ENCODE peak calls at places on chromosomes 12 and 14, in eight cellular contexts. One of them, this sample, is unnamed. For H4K20me1, the result is how much of the 10 kb centered on the place peaks cover.

GRCh38 chr14:78975734-78976133 is 805.6 kb downstream of the NRXN3 start:
- DNase-seq in OCI-LY7: no peak
- DNase-seq in MM.1S: no peak
- DNase-seq in endothelial cell of umbilical vein: no peak
- DNase-seq in neural progenitor cell: no peak
- DNase-seq in IMR-90: no peak
- DNase-seq in GM23338: no peak
- DNase-seq in Karpas-422: no peak
- DNase-seq in this sample: no peak

GRCh38 chr12:106080111-106080732 is 58.5 kb downstream of the NUAK1 start:
- DNase-seq in OCI-LY7: no peak
- DNase-seq in MM.1S: no peak
- DNase-seq in endothelial cell of umbilical vein: peak
- DNase-seq in neural progenitor cell: peak
- DNase-seq in IMR-90: peak
- DNase-seq in GM23338: no peak
- DNase-seq in Karpas-422: no peak
- DNase-seq in this sample: no peak

GRCh38 chr12:49346659-49347306 is at the start of gene DNAJC22:
- DNase-seq in OCI-LY7: peak
- DNase-seq in MM.1S: peak
- DNase-seq in endothelial cell of umbilical vein: no peak
- DNase-seq in neural progenitor cell: peak
- DNase-seq in IMR-90: no peak
- DNase-seq in GM23338: peak
- DNase-seq in Karpas-422: peak
- DNase-seq in this sample: peak

GRCh38 chr12:88934163-88934747 is 354.0 kb upstream of the KITLG start:
- DNase-seq in OCI-LY7: no peak
- DNase-seq in MM.1S: no peak
- DNase-seq in endothelial cell of umbilical vein: peak
- DNase-seq in neural progenitor cell: no peak
- DNase-seq in IMR-90: peak
- DNase-seq in GM23338: no peak
- DNase-seq in Karpas-422: no peak
- DNase-seq in this sample: peak

GRCh38 chr14:100662850-100663527 is 63.7 kb upstream of the DLK1 start:
- DNase-seq in OCI-LY7: peak
- DNase-seq in MM.1S: peak
- DNase-seq in endothelial cell of umbilical vein: peak
- DNase-seq in neural progenitor cell: peak
- DNase-seq in IMR-90: peak
- DNase-seq in GM23338: peak
- DNase-seq in Karpas-422: peak
- DNase-seq in this sample: peak

GRCh38 chr12:70560671-70561070 is 76.6 kb downstream of the PTPRB start:
- DNase-seq in OCI-LY7: no peak
- DNase-seq in MM.1S: no peak
- DNase-seq in endothelial cell of umbilical vein: no peak
- DNase-seq in neural progenitor cell: no peak
- DNase-seq in IMR-90: no peak
- DNase-seq in GM23338: no peak
- DNase-seq in Karpas-422: no peak
- DNase-seq in this sample: peak

GRCh38 chr14:24149302-24149969 is 2.1 kb downstream of the RNF31 start:
- DNase-seq in OCI-LY7: no peak
- DNase-seq in MM.1S: no peak
- DNase-seq in endothelial cell of umbilical vein: no peak
- DNase-seq in neural progenitor cell: no peak
- DNase-seq in IMR-90: no peak
- DNase-seq in GM23338: no peak
- DNase-seq in Karpas-422: no peak
- DNase-seq in this sample: no peak

GRCh38 chr14:76918176-76918750 is 92.1 kb downstream of the LRRC74A start:
- DNase-seq in OCI-LY7: no peak
- DNase-seq in MM.1S: no peak
- DNase-seq in endothelial cell of umbilical vein: peak
- DNase-seq in neural progenitor cell: no peak
- DNase-seq in IMR-90: peak
- DNase-seq in GM23338: no peak
- DNase-seq in Karpas-422: no peak
- DNase-seq in this sample: no peak

GRCh38 chr14:65428691-65429090 is 16.2 kb downstream of the FUT8 start:
- DNase-seq in OCI-LY7: no peak
- DNase-seq in MM.1S: no peak
- DNase-seq in endothelial cell of umbilical vein: no peak
- DNase-seq in neural progenitor cell: no peak
- DNase-seq in IMR-90: no peak
- DNase-seq in GM23338: no peak
- DNase-seq in Karpas-422: no peak
- DNase-seq in this sample: no peak

GRCh38 chr12:120980800-120981368 is 2.5 kb downstream of the HNF1A start:
- DNase-seq in OCI-LY7: no peak
- DNase-seq in MM.1S: no peak
- DNase-seq in endothelial cell of umbilical vein: no peak
- DNase-seq in neural progenitor cell: no peak
- DNase-seq in IMR-90: no peak
- DNase-seq in GM23338: peak
- DNase-seq in Karpas-422: no peak
- DNase-seq in this sample: no peak

GRCh38 chr12:100184549-100184948 is 16.1 kb upstream of the ACTR6 start:
- DNase-seq in OCI-LY7: no peak
- DNase-seq in MM.1S: no peak
- DNase-seq in endothelial cell of umbilical vein: no peak
- DNase-seq in neural progenitor cell: no peak
- DNase-seq in IMR-90: no peak
- DNase-seq in GM23338: no peak
- DNase-seq in Karpas-422: no peak
- DNase-seq in this sample: no peak

GRCh38 chr14:62373889-62374394 is 611.7 kb downstream of the SNAPC1 start:
- DNase-seq in OCI-LY7: no peak
- DNase-seq in MM.1S: no peak
- DNase-seq in endothelial cell of umbilical vein: no peak
- DNase-seq in neural progenitor cell: no peak
- DNase-seq in IMR-90: peak
- DNase-seq in GM23338: no peak
- DNase-seq in Karpas-422: no peak
- DNase-seq in this sample: peak

DNA sequence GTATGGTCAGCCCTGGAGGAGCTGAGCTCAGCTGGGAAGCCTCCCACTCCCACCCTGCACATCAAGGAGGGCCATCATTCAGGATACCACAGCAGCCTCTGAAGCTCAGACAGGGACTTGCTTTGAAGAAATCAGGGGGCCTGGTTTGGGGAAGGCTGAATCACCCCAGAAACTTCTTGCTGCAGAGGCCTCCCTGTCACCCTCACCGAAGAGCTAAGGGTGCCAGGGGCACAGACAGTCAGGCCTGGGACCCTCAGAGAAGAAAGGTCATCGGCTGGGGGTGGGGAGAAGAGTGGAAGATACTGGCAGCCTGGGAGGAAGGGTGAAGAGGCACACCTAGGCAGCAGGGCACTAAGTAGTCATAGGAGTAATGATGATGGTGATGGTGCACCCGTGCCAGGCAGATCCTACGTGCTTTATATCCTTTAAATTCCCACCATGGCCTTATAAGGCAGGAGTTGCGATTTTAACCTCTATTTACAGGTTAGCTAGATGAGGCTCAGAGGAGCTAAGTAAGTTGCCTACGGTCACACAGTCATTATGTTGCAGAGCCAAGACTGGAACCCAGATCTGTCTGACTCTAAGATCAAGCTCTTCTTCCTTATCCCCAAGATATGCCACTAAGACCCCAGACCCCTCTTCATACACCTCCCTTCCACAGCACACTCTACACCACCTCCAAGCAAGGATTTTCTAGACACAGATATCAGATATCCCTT is 28.5 kb upstream of the PNMA1 start:
- DNase-seq in OCI-LY7: no peak
- DNase-seq in MM.1S: no peak
- DNase-seq in endothelial cell of umbilical vein: no peak
- DNase-seq in neural progenitor cell: no peak
- DNase-seq in IMR-90: no peak
- DNase-seq in GM23338: no peak
- DNase-seq in Karpas-422: no peak
- DNase-seq in this sample: no peak
- H4K20me1 ChIP-seq in OCI-LY7: half or more
- H4K20me1 ChIP-seq in MM.1S: under half
- H4K20me1 ChIP-seq in endothelial cell of umbilical vein: under half
- H4K20me1 ChIP-seq in neural progenitor cell: under half
- H4K20me1 ChIP-seq in IMR-90: half or more
- H4K20me1 ChIP-seq in GM23338: under half
- H4K20me1 ChIP-seq in Karpas-422: half or more
- H4K20me1 ChIP-seq in this sample: under half

GRCh38 chr14:73238941-73239340 is 1.6 kb downstream of the PAPLN start:
- DNase-seq in OCI-LY7: no peak
- DNase-seq in MM.1S: no peak
- DNase-seq in endothelial cell of umbilical vein: no peak
- DNase-seq in neural progenitor cell: no peak
- DNase-seq in IMR-90: no peak
- DNase-seq in GM23338: no peak
- DNase-seq in Karpas-422: peak
- DNase-seq in this sample: no peak

GRCh38 chr14:73239463-73240241 is 2.3 kb downstream of the PAPLN start:
- DNase-seq in OCI-LY7: no peak
- DNase-seq in MM.1S: no peak
- DNase-seq in endothelial cell of umbilical vein: peak
- DNase-seq in neural progenitor cell: peak
- DNase-seq in IMR-90: peak
- DNase-seq in GM23338: peak
- DNase-seq in Karpas-422: no peak
- DNase-seq in this sample: peak

GRCh38 chr14:73237219-73237785 is at the start of gene PAPLN:
- DNase-seq in OCI-LY7: no peak
- DNase-seq in MM.1S: no peak
- DNase-seq in endothelial cell of umbilical vein: no peak
- DNase-seq in neural progenitor cell: peak
- DNase-seq in IMR-90: no peak
- DNase-seq in GM23338: peak
- DNase-seq in Karpas-422: no peak
- DNase-seq in this sample: peak

GRCh38 chr14:73237786-73238261 is 518 bp downstream of the PAPLN start:
- DNase-seq in OCI-LY7: no peak
- DNase-seq in MM.1S: no peak
- DNase-seq in endothelial cell of umbilical vein: no peak
- DNase-seq in neural progenitor cell: peak
- DNase-seq in IMR-90: no peak
- DNase-seq in GM23338: peak
- DNase-seq in Karpas-422: no peak
- DNase-seq in this sample: no peak

GRCh38 chr14:73238262-73238852 is 1.1 kb downstream of the PAPLN start:
- DNase-seq in OCI-LY7: no peak
- DNase-seq in MM.1S: no peak
- DNase-seq in endothelial cell of umbilical vein: peak
- DNase-seq in neural progenitor cell: peak
- DNase-seq in IMR-90: peak
- DNase-seq in GM23338: no peak
- DNase-seq in Karpas-422: no peak
- DNase-seq in this sample: peak
- H4K20me1 ChIP-seq in OCI-LY7: under half
- H4K20me1 ChIP-seq in MM.1S: under half
- H4K20me1 ChIP-seq in endothelial cell of umbilical vein: under half
- H4K20me1 ChIP-seq in neural progenitor cell: under half
- H4K20me1 ChIP-seq in IMR-90: under half
- H4K20me1 ChIP-seq in GM23338: under half
- H4K20me1 ChIP-seq in Karpas-422: under half
- H4K20me1 ChIP-seq in this sample: under half

GRCh38 chr12:123506843-123507236 is 26.7 kb downstream of the RILPL1 start:
- DNase-seq in OCI-LY7: no peak
- DNase-seq in MM.1S: no peak
- DNase-seq in endothelial cell of umbilical vein: no peak
- DNase-seq in neural progenitor cell: no peak
- DNase-seq in IMR-90: no peak
- DNase-seq in GM23338: no peak
- DNase-seq in Karpas-422: peak
- DNase-seq in this sample: no peak
- H4K20me1 ChIP-seq in OCI-LY7: under half
- H4K20me1 ChIP-seq in MM.1S: under half
- H4K20me1 ChIP-seq in endothelial cell of umbilical vein: under half
- H4K20me1 ChIP-seq in neural progenitor cell: under half
- H4K20me1 ChIP-seq in IMR-90: under half
- H4K20me1 ChIP-seq in GM23338: under half
- H4K20me1 ChIP-seq in Karpas-422: under half
- H4K20me1 ChIP-seq in this sample: under half

GRCh38 chr12:76064904-76065303 is 19.6 kb downstream of the NAP1L1 start:
- DNase-seq in OCI-LY7: no peak
- DNase-seq in MM.1S: no peak
- DNase-seq in endothelial cell of umbilical vein: no peak
- DNase-seq in neural progenitor cell: no peak
- DNase-seq in IMR-90: no peak
- DNase-seq in GM23338: no peak
- DNase-seq in Karpas-422: no peak
- DNase-seq in this sample: no peak

GRCh38 chr12:76060111-76060510 is 24.4 kb downstream of the NAP1L1 start:
- DNase-seq in OCI-LY7: no peak
- DNase-seq in MM.1S: no peak
- DNase-seq in endothelial cell of umbilical vein: no peak
- DNase-seq in neural progenitor cell: no peak
- DNase-seq in IMR-90: no peak
- DNase-seq in GM23338: no peak
- DNase-seq in Karpas-422: no peak
- DNase-seq in this sample: no peak

GRCh38 chr12:76069339-76069738 is 15.1 kb downstream of the NAP1L1 start:
- DNase-seq in OCI-LY7: no peak
- DNase-seq in MM.1S: no peak
- DNase-seq in endothelial cell of umbilical vein: no peak
- DNase-seq in neural progenitor cell: no peak
- DNase-seq in IMR-90: no peak
- DNase-seq in GM23338: peak
- DNase-seq in Karpas-422: no peak
- DNase-seq in this sample: no peak

DNA sequence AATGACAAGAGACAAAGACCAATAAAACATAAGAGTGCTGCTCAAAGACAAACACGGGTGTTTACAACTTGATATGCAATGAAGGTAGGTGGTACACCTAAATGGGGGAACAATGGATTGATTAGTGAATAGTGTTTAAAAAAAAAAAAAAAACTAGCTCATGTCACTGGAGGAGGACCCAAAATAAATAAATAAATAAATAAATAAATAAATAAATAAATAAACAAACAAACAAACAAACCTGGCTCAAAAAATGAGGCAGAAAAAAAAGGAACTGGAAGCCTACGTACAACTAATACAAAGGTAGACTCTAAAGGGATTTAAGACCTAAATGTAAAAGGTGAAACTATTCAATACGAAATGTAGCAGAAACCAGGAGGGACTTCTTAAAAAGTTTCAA is 18.6 kb downstream of the NAP1L1 start:
- DNase-seq in OCI-LY7: no peak
- DNase-seq in MM.1S: no peak
- DNase-seq in endothelial cell of umbilical vein: no peak
- DNase-seq in neural progenitor cell: no peak
- DNase-seq in IMR-90: no peak
- DNase-seq in GM23338: no peak
- DNase-seq in Karpas-422: no peak
- DNase-seq in this sample: no peak
- H4K20me1 ChIP-seq in OCI-LY7: under half
- H4K20me1 ChIP-seq in MM.1S: under half
- H4K20me1 ChIP-seq in endothelial cell of umbilical vein: under half
- H4K20me1 ChIP-seq in neural progenitor cell: half or more
- H4K20me1 ChIP-seq in IMR-90: under half
- H4K20me1 ChIP-seq in GM23338: half or more
- H4K20me1 ChIP-seq in Karpas-422: under half
- H4K20me1 ChIP-seq in this sample: under half